ENCODE peak calls at places on chromosomes 11 and 22, in five cellular contexts. N is stimulated activated CD4-positive, alpha-beta T cell treated with anti-CD3 and anti-CD28 coated beads, Interleukin-1b, Interleukin-23, amount 100 ng/mL, for 48 hours; U is globus pallidus; L is adipocyte; S is DMS153. Z is an unnamed sample.

GRCh38 chr11:27705873-27706820 is 5.9 kb upstream of the BDNF start:
- DNase-seq in N (no peak), U (no peak), L (peak), S (no peak), Z (peak)

GRCh38 chr22:48492371-48493320 is 1335.0 kb downstream of the BRD1 start:
- DNase-seq in N (peak), U (peak), L (peak), S (peak), Z (peak)

GRCh38 chr11:46485852-46486443 is 94.4 kb upstream of the CHRM4 start:
- DNase-seq in N (no peak), U (no peak), L (no peak), S (no peak), Z (no peak)

GRCh38 chr11:47523491-47524199 is 29.3 kb downstream of the CELF1 start:
- DNase-seq in N (peak), U (peak), L (peak), S (no peak), Z (peak)

GRCh38 chr11:119094816-119095065 is 6.9 kb downstream of the DPAGT1 start:
- DNase-seq in N (no peak), U (peak), L (peak), S (no peak), Z (no peak)

GRCh38 chr11:132058211-132058772 is 687.9 kb downstream of the NTM start:
- DNase-seq in N (no peak), U (peak), L (peak), S (no peak), Z (peak)

GRCh38 chr22:35834080-35834479 is 116.4 kb downstream of the APOL5 start:
- DNase-seq in N (no peak), U (no peak), L (no peak), S (no peak), Z (no peak)

GRCh38 chr11:64545605-64546004 is 45.4 kb upstream of the SLC22A12 start:
- DNase-seq in N (no peak), U (no peak), L (peak), S (no peak), Z (no peak)

GRCh38 chr11:3815882-3816281 is 7.5 kb downstream of the PGAP2 start:
- DNase-seq in N (no peak), U (no peak), L (no peak), S (no peak), Z (peak)

GRCh38 chr11:129728571-129728970 is 87.1 kb upstream of the TMEM45B start:
- DNase-seq in N (no peak), U (no peak), L (no peak), S (peak), Z (no peak)

GRCh38 chr11:113977071-113977490 is 2.2 kb downstream of the HTR3A start:
- DNase-seq in N (no peak), U (no peak), L (no peak), S (no peak), Z (no peak)

GRCh38 chr11:116657842-116658825 is 114.7 kb downstream of the BUD13 start:
- DNase-seq in N (no peak), U (no peak), L (no peak), S (no peak), Z (peak)